ENCODE peak calls at places on chromosomes 6 and 20, in four cellular contexts. M, Q, D and L are unnamed samples.

GRCh38 chr20:40016884-40017283 is 672.2 kb downstream of the MAFB start:
- DNase-seq in M (no peak), Q (no peak), D (no peak), L (no peak)

GRCh38 chr20:62666736-62667529 is 24.6 kb downstream of the SLCO4A1 start:
- DNase-seq in M (no peak), Q (no peak), D (no peak), L (peak)

GRCh38 chr20:2468581-2469407 is 1.8 kb downstream of the SNRPB start:
- DNase-seq in M (no peak), Q (no peak), D (no peak), L (no peak)

GRCh38 chr20:31543966-31544598 is 29.8 kb downstream of the HM13 start:
- DNase-seq in M (no peak), Q (peak), D (peak), L (peak)

GRCh38 chr6:50141100-50141499 is 91.4 kb upstream of the DEFB112 start:
- DNase-seq in M (no peak), Q (no peak), D (no peak), L (no peak)

GRCh38 chr20:33209789-33210188 is 7.4 kb upstream of the BPIFA3 start:
- DNase-seq in M (peak), Q (peak), D (peak), L (peak)

GRCh38 chr20:42258568-42258967 is 640.4 kb upstream of the CHD6 start:
- DNase-seq in M (no peak), Q (no peak), D (no peak), L (no peak)

GRCh38 chr6:21079468-21080048 is 514.0 kb upstream of the SOX4 start:
- DNase-seq in M (no peak), Q (peak), D (peak), L (no peak)

GRCh38 chr6:44576132-44576601 is 188.7 kb downstream of the CDC5L start:
- DNase-seq in M (no peak), Q (no peak), D (no peak), L (no peak)

GRCh38 chr6:42086046-42086664 is 35.8 kb downstream of the TAF8 start:
- DNase-seq in M (no peak), Q (no peak), D (no peak), L (no peak)

GRCh38 chr6:39061588-39061987 is 13.0 kb downstream of the GLP1R start:
- DNase-seq in M (no peak), Q (no peak), D (no peak), L (no peak)

GRCh38 chr6:112153926-112154621 is 66.7 kb downstream of the FAM229B start:
- DNase-seq in M (no peak), Q (no peak), D (peak), L (peak)

GRCh38 chr6:68718379-68719073 is 83.4 kb downstream of the ADGRB3 start:
- DNase-seq in M (no peak), Q (no peak), D (no peak), L (no peak)

GRCh38 chr6:1227600-1227934 is 84.3 kb upstream of the FOXQ1 start:
- DNase-seq in M (no peak), Q (no peak), D (no peak), L (no peak)

GRCh38 chr6:145743325-145743724 is 8.0 kb upstream of the EPM2A start:
- DNase-seq in M (no peak), Q (no peak), D (no peak), L (no peak)

GRCh38 chr6:83193747-83194582 is 808 bp downstream of the RWDD2A start:
- DNase-seq in M (no peak), Q (peak), D (peak), L (peak)

GRCh38 chr6:136351518-136352106 is 62.0 kb upstream of the BCLAF1 start:
- DNase-seq in M (no peak), Q (peak), D (no peak), L (no peak)

GRCh38 chr6:35218021-35218420 is 4.3 kb downstream of the SCUBE3 start:
- DNase-seq in M (no peak), Q (peak), D (no peak), L (no peak)

GRCh38 chr6:15081437-15081836 is 164.4 kb upstream of the JARID2 start:
- DNase-seq in M (no peak), Q (no peak), D (no peak), L (no peak)

GRCh38 chr20:58649288-58650180 is 1.5 kb upstream of the STX16 start:
- DNase-seq in M (no peak), Q (peak), D (peak), L (no peak)

GRCh38 chr20:36391955-36392354 is 85.8 kb downstream of the DLGAP4 start:
- DNase-seq in M (no peak), Q (peak), D (no peak), L (no peak)

GRCh38 chr6:72769459-72770125 is 147.7 kb downstream of the KCNQ5 start:
- DNase-seq in M (no peak), Q (no peak), D (no peak), L (no peak)

GRCh38 chr6:16868968-16869367 is 107.7 kb upstream of the ATXN1 start:
- DNase-seq in M (no peak), Q (no peak), D (peak), L (no peak)

GRCh38 chr6:36616888-36617521 is 22.8 kb downstream of the SRSF3 start:
- DNase-seq in M (no peak), Q (no peak), D (peak), L (peak)

GRCh38 chr6:38755874-38756273 is 40.8 kb downstream of the DNAH8 start:
- DNase-seq in M (no peak), Q (no peak), D (no peak), L (peak)

GRCh38 chr6:110509617-110510231 is 33.3 kb upstream of the SLC22A16 start:
- DNase-seq in M (no peak), Q (peak), D (peak), L (peak)

GRCh38 chr20:35730583-35731468 is 11.2 kb downstream of the RBM39 start:
- DNase-seq in M (no peak), Q (no peak), D (no peak), L (no peak)

GRCh38 chr6:72783035-72783434 is 161.2 kb downstream of the KCNQ5 start:
- DNase-seq in M (no peak), Q (no peak), D (no peak), L (no peak)

GRCh38 chr20:460707-461106 is 1.6 kb downstream of the TBC1D20 start:
- DNase-seq in M (no peak), Q (no peak), D (peak), L (peak)

GRCh38 chr6:134288538-134289203 is 29.2 kb downstream of the SGK1 start:
- DNase-seq in M (no peak), Q (no peak), D (peak), L (peak)

GRCh38 chr6:53975966-53976610 is 135.2 kb upstream of the MLIP start:
- DNase-seq in M (no peak), Q (no peak), D (no peak), L (no peak)

GRCh38 chr6:162497371-162497770 is 230.2 kb downstream of the PRKN start:
- DNase-seq in M (no peak), Q (no peak), D (no peak), L (no peak)

GRCh38 chr6:14550817-14551216 is 433.2 kb downstream of the CD83 start:
- DNase-seq in M (no peak), Q (no peak), D (no peak), L (no peak)

GRCh38 chr6:119347466-119348307 is 1.9 kb downstream of the MAN1A1 start:
- DNase-seq in M (peak), Q (peak), D (no peak), L (no peak)

GRCh38 chr20:445514-446336 is 16.6 kb downstream of the TBC1D20 start:
- DNase-seq in M (no peak), Q (no peak), D (no peak), L (peak)